ENCODE peak calls at places on chromosomes 1 and 21, in five cellular contexts. Q, M, T, Y and F are unnamed samples.

GRCh38 chr21:15063081-15063820 is 1.5 kb downstream of the NRIP1 start:
- DNase-seq in Q (no peak), M (peak; percentile 24), T (no peak), Y (no peak), F (no peak)

GRCh38 chr1:174815474-174815908 is 184.3 kb upstream of the CACYBP start:
- DNase-seq in Q (no peak), M (no peak), T (no peak), Y (no peak), F (no peak)

GRCh38 chr1:53137729-53138128 is 4.7 kb downstream of the SLC1A7 start:
- DNase-seq in Q (peak; percentile 11), M (no peak), T (no peak), Y (no peak), F (no peak)

GRCh38 chr1:7703321-7704213 is 67.5 kb upstream of the VAMP3 start:
- DNase-seq in Q (no peak), M (peak; percentile 61), T (no peak), Y (no peak), F (peak; percentile 70)

GRCh38 chr1:25805863-25806225 is 5.9 kb downstream of the SELENON start:
- DNase-seq in Q (peak; percentile 61), M (no peak), T (peak; percentile 70), Y (peak; percentile 80), F (no peak)

GRCh38 chr1:31576201-31576669 is at the start of gene TINAGL1:
- DNase-seq in Q (peak; percentile 91), M (peak; percentile 93), T (no peak), Y (peak; percentile 87), F (no peak)

GRCh38 chr1:31306278-31306677 is 9.4 kb downstream of the ZCCHC17 start:
- DNase-seq in Q (no peak), M (peak; percentile 18), T (no peak), Y (no peak), F (no peak)

GRCh38 chr21:45280178-45280821 is 7.4 kb downstream of the POFUT2 start:
- DNase-seq in Q (peak; percentile 13), M (no peak), T (peak; percentile 2), Y (no peak), F (peak; percentile 3)

GRCh38 chr1:85118751-85119150 is 70.5 kb upstream of the MCOLN3 start:
- DNase-seq in Q (no peak), M (no peak), T (no peak), Y (no peak), F (no peak)

GRCh38 chr1:236018885-236019453 is 45.9 kb downstream of the NID1 start:
- DNase-seq in Q (peak; percentile 50), M (peak; percentile 63), T (peak; percentile 92), Y (peak; percentile 89), F (no peak)

GRCh38 chr1:163006051-163006834 is 62.9 kb upstream of the RGS4 start:
- DNase-seq in Q (no peak), M (no peak), T (no peak), Y (no peak), F (no peak)

GRCh38 chr21:43792406-43792805 is 3.0 kb downstream of the RRP1 start:
- DNase-seq in Q (no peak), M (no peak), T (no peak), Y (no peak), F (no peak)

GRCh38 chr21:39381009-39381408 is 32.1 kb upstream of the HMGN1 start:
- DNase-seq in Q (no peak), M (no peak), T (no peak), Y (no peak), F (no peak)

GRCh38 chr1:235917267-235917811 is 50.6 kb upstream of the LYST start:
- DNase-seq in Q (peak; percentile 58), M (peak; percentile 68), T (peak; percentile 94), Y (peak; percentile 62), F (no peak)

GRCh38 chr1:185720633-185721272 is 13.4 kb upstream of the HMCN1 start:
- DNase-seq in Q (no peak), M (peak; percentile 53), T (no peak), Y (no peak), F (no peak)

GRCh38 chr1:102886638-102887037 is 221.7 kb downstream of the COL11A1 start:
- DNase-seq in Q (no peak), M (no peak), T (no peak), Y (no peak), F (no peak)

GRCh38 chr1:119743776-119744597 is 24.7 kb downstream of the HMGCS2 start:
- DNase-seq in Q (peak; percentile 73), M (peak; percentile 86), T (peak; percentile 53), Y (peak; percentile 60), F (peak; percentile 77)

GRCh38 chr1:230994860-230995259 is 16.0 kb downstream of the ARV1 start:
- DNase-seq in Q (no peak), M (no peak), T (no peak), Y (no peak), F (no peak)
- H3K36me3 ChIP-seq in Q (peaks cover 69% of the 10 kb centered on the region), M (no peaks in the 10 kb centered on the region), T (peaks cover 54% of the 10 kb centered on the region), Y (peaks cover 96% of the 10 kb centered on the region), F (peaks cover 57% of the 10 kb centered on the region)

GRCh38 chr1:234593109-234593508 is 16.9 kb downstream of the IRF2BP2 start:
- DNase-seq in Q (no peak), M (no peak), T (no peak), Y (no peak), F (no peak)

GRCh38 chr1:234591131-234591530 is 18.8 kb downstream of the IRF2BP2 start:
- DNase-seq in Q (no peak), M (no peak), T (no peak), Y (no peak), F (no peak)

GRCh38 chr1:234589854-234590620 is 19.9 kb downstream of the IRF2BP2 start:
- DNase-seq in Q (no peak), M (no peak), T (no peak), Y (peak; percentile 45), F (peak; percentile 51)

GRCh38 chr1:234593771-234594504 is 16.0 kb downstream of the IRF2BP2 start:
- DNase-seq in Q (no peak), M (no peak), T (no peak), Y (no peak), F (no peak)

DNA sequence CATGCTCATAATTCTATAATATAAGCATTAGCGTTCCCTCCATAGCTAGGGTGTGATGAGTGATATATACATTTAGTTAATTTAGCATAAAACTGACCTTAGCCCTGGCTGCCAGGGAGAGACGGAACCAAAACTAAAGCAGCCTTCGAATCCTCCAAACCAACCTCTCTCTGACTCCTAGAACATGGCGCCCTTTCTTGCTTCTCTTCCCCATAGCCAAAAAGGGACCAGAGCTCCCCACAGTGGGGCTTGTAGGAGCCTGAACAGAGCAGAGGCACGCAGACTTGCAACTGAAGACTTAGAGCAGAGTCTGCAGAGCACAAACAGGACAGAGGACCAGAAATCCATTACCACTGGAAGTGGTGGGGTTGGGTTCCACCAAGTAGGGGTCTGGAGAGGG is 17.7 kb downstream of the IRF2BP2 start:
- DNase-seq in Q (no peak), M (no peak), T (no peak), Y (no peak), F (no peak)
- TF ChIP-seq CTCF in Q (no peak), M (no peak), T (no peak), Y (no peak), F (peak; percentile 13)

GRCh38 chr1:11749996-11750395 is 12.0 kb upstream of the C1orf167 start:
- DNase-seq in Q (no peak), M (no peak), T (no peak), Y (no peak), F (no peak)
- H3K36me3 ChIP-seq in Q (peaks cover 64% of the 10 kb centered on the region), M (no peaks in the 10 kb centered on the region), T (peaks cover 16% of the 10 kb centered on the region), Y (peaks cover 58% of the 10 kb centered on the region), F (peaks cover 14% of the 10 kb centered on the region)

GRCh38 chr1:51916587-51917405 is 38.3 kb upstream of the NRDC start:
- DNase-seq in Q (no peak), M (no peak), T (no peak), Y (no peak), F (peak; percentile 76)

GRCh38 chr1:51919684-51920083 is 41.2 kb upstream of the NRDC start:
- DNase-seq in Q (no peak), M (no peak), T (no peak), Y (no peak), F (no peak)

GRCh38 chr1:51920130-51920529 is 41.6 kb upstream of the NRDC start:
- DNase-seq in Q (no peak), M (no peak), T (no peak), Y (no peak), F (no peak)

GRCh38 chr1:51912881-51913280 is 34.4 kb upstream of the NRDC start:
- DNase-seq in Q (no peak), M (no peak), T (no peak), Y (no peak), F (no peak)

DNA sequence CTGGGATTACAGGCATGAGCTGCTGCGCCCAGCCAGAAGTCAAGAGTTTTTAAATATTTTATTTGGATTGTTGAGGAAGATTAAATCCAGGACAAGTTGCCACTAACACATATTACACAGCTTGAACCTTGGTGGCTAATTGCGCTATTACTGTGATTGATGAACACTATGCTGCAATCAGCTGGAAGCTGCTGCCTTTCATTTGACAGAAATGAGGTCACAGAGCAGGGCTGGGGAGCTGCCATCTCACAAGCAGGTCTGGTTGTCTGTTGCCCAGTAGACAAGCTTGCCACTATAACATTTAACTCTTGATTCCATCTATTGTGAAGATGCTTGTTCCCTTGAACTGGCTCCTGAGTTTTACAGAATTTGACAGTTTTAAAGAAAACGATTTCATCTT is 37.4 kb upstream of the NRDC start:
- DNase-seq in Q (no peak), M (no peak), T (no peak), Y (no peak), F (peak; percentile 76)
- TF ChIP-seq CTCF in Q (no peak), M (no peak), T (no peak), Y (no peak), F (no peak)

GRCh38 chr1:56508523-56508983 is 70.8 kb downstream of the PLPP3 start:
- DNase-seq in Q (peak; percentile 78), M (peak; percentile 89), T (peak; percentile 79), Y (peak; percentile 89), F (no peak)
- H3K36me3 ChIP-seq in Q (peaks cover 91% of the 10 kb centered on the region), M (no peaks in the 10 kb centered on the region), T (peaks cover 79% of the 10 kb centered on the region), Y (peaks cover 82% of the 10 kb centered on the region), F (peaks cover 5% of the 10 kb centered on the region)

GRCh38 chr1:201880928-201881571 is 7.6 kb upstream of the SHISA4 start:
- DNase-seq in Q (no peak), M (no peak), T (no peak), Y (no peak), F (no peak)

GRCh38 chr1:201883266-201883665 is 5.4 kb upstream of the SHISA4 start:
- DNase-seq in Q (no peak), M (no peak), T (no peak), Y (no peak), F (no peak)

GRCh38 chr1:201881617-201882016 is 7.1 kb upstream of the SHISA4 start:
- DNase-seq in Q (no peak), M (no peak), T (no peak), Y (no peak), F (no peak)

GRCh38 chr1:201883786-201884185 is 4.9 kb upstream of the SHISA4 start:
- DNase-seq in Q (no peak), M (no peak), T (no peak), Y (peak; percentile 86), F (peak; percentile 73)

DNA sequence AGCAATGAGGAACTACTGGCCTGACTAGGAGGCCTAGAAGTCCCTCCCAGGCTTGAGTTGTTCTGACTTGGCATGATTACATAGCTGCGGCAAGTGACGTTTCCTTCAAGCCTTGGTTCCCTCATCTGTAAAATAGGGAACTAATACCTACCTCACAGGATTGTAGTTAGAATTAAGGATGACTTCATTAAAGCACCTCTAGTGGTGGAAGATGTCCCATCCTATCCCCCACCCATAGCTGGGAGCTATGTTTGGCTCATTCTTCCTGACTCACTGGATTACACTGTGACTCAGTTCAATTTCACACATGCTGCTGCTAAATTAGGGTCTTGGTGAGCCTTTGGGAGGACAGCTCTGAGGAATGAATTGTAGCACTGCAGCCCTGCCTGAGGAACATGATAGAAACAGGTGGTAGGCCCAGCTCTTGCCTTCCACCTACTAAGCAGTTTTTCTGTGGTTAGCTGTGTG is 6.0 kb upstream of the SHISA4 start:
- DNase-seq in Q (no peak), M (no peak), T (no peak), Y (no peak), F (peak; percentile 21)
- TF ChIP-seq CTCF in Q (no peak), M (no peak), T (no peak), Y (no peak), F (peak; percentile 37)

GRCh38 chr1:23304140-23304620 is 39.9 kb downstream of the HNRNPR start:
- DNase-seq in Q (no peak), M (no peak), T (no peak), Y (no peak), F (no peak)
- H3K36me3 ChIP-seq in Q (peaks cover 82% of the 10 kb centered on the region), M (no peaks in the 10 kb centered on the region), T (peaks cover 34% of the 10 kb centered on the region), Y (peaks cover 97% of the 10 kb centered on the region), F (peaks cover 78% of the 10 kb centered on the region)